ENCODE peak calls at places on chromosome 7, in seven cellular contexts. B, Z, X, G, M, T and N are unnamed samples.
A peak's percentile ranks its signal among the peaks of the same experiment; 100 is the strongest.

GRCh38 chr7:25953859-25954258 is 198.1 kb upstream of the NFE2L3 start:
- DNase-seq in B (no peak), Z (no peak), X (no peak), G (no peak), M (no peak), T (no peak), N (no peak)

GRCh38 chr7:66810716-66811115 is 70.2 kb downstream of the RABGEF1 start:
- DNase-seq in B (no peak), Z (no peak), X (no peak), G (no peak), M (no peak), T (no peak), N (no peak)

GRCh38 chr7:41930538-41931262 is 227.8 kb upstream of the INHBA start:
- DNase-seq in B (no peak), Z (no peak), X (no peak), G (no peak), M (no peak), T (no peak), N (no peak)

GRCh38 chr7:98515201-98515600 is 101.9 kb upstream of the NPTX2 start:
- DNase-seq in B (no peak), Z (no peak), X (no peak), G (no peak), M (no peak), T (no peak), N (no peak)

GRCh38 chr7:149831730-149832219 is 6.4 kb upstream of the ZNF862 start:
- DNase-seq in B (no peak), Z (no peak), X (no peak), G (no peak), M (peak; percentile 32), T (no peak), N (no peak)

GRCh38 chr7:6164491-6164890 is 107.9 kb downstream of the CYTH3 start:
- DNase-seq in B (no peak), Z (no peak), X (no peak), G (peak; percentile 23), M (peak; percentile 47), T (no peak), N (no peak)

GRCh38 chr7:56003749-56004148 is 39.4 kb downstream of the NIPSNAP2 start:
- DNase-seq in B (no peak), Z (no peak), X (no peak), G (no peak), M (no peak), T (no peak), N (no peak)

GRCh38 chr7:88480901-88481300 is 174.2 kb upstream of the STEAP4 start:
- DNase-seq in B (no peak), Z (no peak), X (no peak), G (no peak), M (no peak), T (no peak), N (no peak)

GRCh38 chr7:131629203-131629871 is 72.9 kb upstream of the PODXL start:
- DNase-seq in B (no peak), Z (no peak), X (no peak), G (peak; percentile 69), M (no peak), T (no peak), N (no peak)

GRCh38 chr7:138064856-138065357 is 11.4 kb upstream of the AKR1D1 start:
- DNase-seq in B (no peak), Z (no peak), X (no peak), G (no peak), M (no peak), T (no peak), N (no peak)

GRCh38 chr7:114533151-114533550 is 118.5 kb downstream of the FOXP2 start:
- DNase-seq in B (no peak), Z (no peak), X (no peak), G (no peak), M (no peak), T (no peak), N (no peak)